ENCODE peak calls at places on chromosomes 7 and 10, in eight cellular contexts. Q is AG04450, U is breast epithelium, L is hepatocyte, V is GM23248, E is right lobe of liver, G is right cardiac atrium, I is gastrocnemius medialis. T is an unnamed sample. For H3K27me3, the result is how much of the 10 kb centered on the place peaks cover.

GRCh38 chr7:148882668-148883232 is 1.3 kb downstream of the EZH2 start:
- DNase-seq in G (no peak), Q (no peak), V (peak), U (no peak), E (no peak), L (no peak), I (no peak), T (peak)

GRCh38 chr7:34900891-34901493 is 136.3 kb downstream of the DPY19L1 start:
- DNase-seq in Q (no peak), L (no peak), G (peak), E (no peak), I (no peak), U (no peak), V (no peak), T (peak)

GRCh38 chr10:33600381-33600780 is 265.9 kb upstream of the NRP1 start:
- DNase-seq in L (no peak), Q (no peak), V (peak), G (no peak), E (no peak), U (no peak), I (no peak), T (no peak)

GRCh38 chr7:108836246-108836645 is 266.6 kb downstream of the DNAJB9 start:
- DNase-seq in L (no peak), E (no peak), Q (no peak), U (no peak), I (no peak), V (no peak), G (no peak), T (no peak)

GRCh38 chr10:1293636-1294440 is 237.7 kb downstream of the WDR37 start:
- DNase-seq in U (no peak), G (no peak), I (no peak), V (no peak), E (no peak), Q (no peak), L (no peak), T (no peak)

GRCh38 chr7:68892211-68892610 is 706.1 kb upstream of the AUTS2 start:
- DNase-seq in G (no peak), Q (no peak), E (no peak), L (peak), V (peak), U (no peak), I (no peak), T (peak)

GRCh38 chr7:96321041-96321669 is 743 bp downstream of the SLC25A13 start:
- DNase-seq in U (peak), G (peak), I (peak), E (peak), V (peak), Q (peak), L (peak), T (peak)

GRCh38 chr10:68095176-68095575 is 14.1 kb upstream of the MYPN start:
- DNase-seq in V (peak), Q (no peak), G (no peak), U (no peak), I (no peak), E (no peak), L (no peak), T (no peak)

GRCh38 chr10:80408198-80409085 is at the start of gene PRXL2A:
- DNase-seq in Q (no peak), V (peak), I (peak), G (peak), L (peak), U (peak), E (peak), T (peak)

GRCh38 chr7:25295404-25295803 is 67.1 kb upstream of the NPVF start:
- DNase-seq in I (no peak), E (no peak), V (no peak), Q (no peak), G (no peak), L (no peak), U (no peak), T (no peak)

GRCh38 chr10:126135177-126135576 is 238.8 kb downstream of the FANK1 start:
- DNase-seq in Q (no peak), L (no peak), I (no peak), G (no peak), E (no peak), U (no peak), V (peak), T (no peak)

GRCh38 chr7:98978672-98979071 is 100.3 kb downstream of the TRRAP start:
- DNase-seq in E (no peak), G (no peak), I (no peak), L (no peak), U (no peak), V (no peak), Q (no peak), T (no peak)

GRCh38 chr10:49700997-49701396 is 21.5 kb downstream of the C10orf53 start:
- DNase-seq in Q (no peak), G (no peak), V (no peak), I (no peak), U (no peak), L (no peak), E (no peak), T (no peak)

GRCh38 chr10:96671207-96671890 is 49.0 kb downstream of the PIK3AP1 start:
- DNase-seq in V (no peak), U (no peak), Q (no peak), L (no peak), E (no peak), I (no peak), G (no peak), T (no peak)

GRCh38 chr7:98186452-98187137 is 24.6 kb upstream of the BHLHA15 start:
- DNase-seq in L (no peak), U (no peak), I (no peak), Q (peak), G (no peak), V (peak), E (no peak), T (no peak)

GRCh38 chr7:55157347-55158105 is 138.7 kb downstream of the EGFR start:
- DNase-seq in G (peak), L (no peak), E (no peak), I (no peak), Q (no peak), V (no peak), U (no peak), T (no peak)

GRCh38 chr10:84214612-84215235 is 10.6 kb downstream of the LRIT2 start:
- DNase-seq in I (no peak), L (no peak), Q (no peak), E (no peak), G (no peak), U (no peak), V (peak), T (peak)

GRCh38 chr7:104971290-104972071 is 42.5 kb upstream of the KMT2E start:
- DNase-seq in E (no peak), G (no peak), I (peak), V (peak), L (peak), Q (no peak), U (no peak), T (peak)

GRCh38 chr10:69866688-69867461 is 65.2 kb downstream of the COL13A1 start:
- DNase-seq in G (peak), L (peak), Q (peak), E (no peak), I (no peak), V (peak), U (no peak), T (peak)

GRCh38 chr10:33927347-33927746 is 592.9 kb upstream of the NRP1 start:
- DNase-seq in V (no peak), G (no peak), I (no peak), U (no peak), L (no peak), Q (no peak), E (no peak), T (no peak)

GRCh38 chr10:11035318-11035920 is 17.7 kb downstream of the CELF2 start:
- DNase-seq in E (no peak), I (peak), U (no peak), V (peak), Q (peak), L (peak), G (no peak), T (peak)

GRCh38 chr10:26810435-26811026 is 50.2 kb downstream of the ABI1 start:
- DNase-seq in Q (no peak), I (no peak), V (no peak), L (no peak), U (no peak), G (no peak), E (no peak), T (no peak)

GRCh38 chr7:43944286-43944685 is 18.1 kb downstream of the UBE2D4 start:
- DNase-seq in L (no peak), Q (no peak), V (no peak), E (no peak), U (no peak), I (no peak), G (no peak), T (no peak)

GRCh38 chr7:7944619-7945282 is 23.8 kb upstream of the GLCCI1 start:
- DNase-seq in V (no peak), G (no peak), I (peak), Q (no peak), E (no peak), U (no peak), L (no peak), T (peak)

GRCh38 chr10:85280014-85280413 is 951.6 kb downstream of the CCSER2 start:
- DNase-seq in E (peak), L (peak), G (no peak), I (no peak), U (no peak), Q (no peak), V (no peak), T (no peak)

GRCh38 chr10:74290703-74291102 is 139.7 kb downstream of the ADK start:
- DNase-seq in L (no peak), I (no peak), G (no peak), Q (no peak), E (no peak), U (no peak), V (peak), T (no peak)

GRCh38 chr7:69283421-69283820 is 314.9 kb upstream of the AUTS2 start:
- DNase-seq in U (no peak), V (no peak), G (peak), E (no peak), Q (no peak), I (peak), L (peak), T (no peak)

GRCh38 chr7:135281363-135281949 is 47.8 kb downstream of the STRA8 start:
- DNase-seq in L (peak), V (peak), U (peak), I (peak), E (peak), Q (peak), G (peak), T (peak)

GRCh38 chr7:80014507-80014906 is 120.1 kb upstream of the GNAI1 start:
- DNase-seq in Q (no peak), V (peak), E (no peak), I (no peak), U (no peak), L (peak), G (no peak), T (no peak)

GRCh38 chr10:117551322-117552155 is 9.0 kb downstream of the EMX2 start:
- DNase-seq in U (no peak), V (no peak), G (no peak), E (no peak), L (no peak), I (no peak), Q (no peak), T (no peak)

GRCh38 chr10:4312046-4312835 is 513.8 kb upstream of the AKR1E2 start:
- DNase-seq in I (no peak), Q (no peak), G (no peak), E (no peak), U (no peak), L (no peak), V (no peak), T (no peak)

GRCh38 chr10:70551971-70552422 is 50.5 kb downstream of the PRF1 start:
- DNase-seq in I (no peak), L (peak), V (peak), G (peak), Q (peak), U (no peak), E (no peak), T (no peak)

GRCh38 chr7:81627565-81628287 is 142.1 kb downstream of the HGF start:
- DNase-seq in G (no peak), L (no peak), E (no peak), I (no peak), V (peak), U (no peak), Q (no peak), T (no peak)

GRCh38 chr7:2799253-2799652 is 44.9 kb downstream of the GNA12 start:
- DNase-seq in G (no peak), L (no peak), I (no peak), Q (no peak), V (no peak), E (no peak), U (no peak), T (no peak)

GRCh38 chr10:80522756-80523363 is 14.8 kb upstream of the SH2D4B start:
- DNase-seq in I (no peak), E (peak), Q (no peak), L (no peak), G (no peak), U (no peak), V (no peak), T (no peak)

GRCh38 chr7:48781783-48782182 is 142.6 kb upstream of the CDC14C start:
- DNase-seq in E (no peak), I (no peak), U (no peak), V (no peak), Q (no peak), L (no peak), G (no peak), T (no peak)

DNA sequence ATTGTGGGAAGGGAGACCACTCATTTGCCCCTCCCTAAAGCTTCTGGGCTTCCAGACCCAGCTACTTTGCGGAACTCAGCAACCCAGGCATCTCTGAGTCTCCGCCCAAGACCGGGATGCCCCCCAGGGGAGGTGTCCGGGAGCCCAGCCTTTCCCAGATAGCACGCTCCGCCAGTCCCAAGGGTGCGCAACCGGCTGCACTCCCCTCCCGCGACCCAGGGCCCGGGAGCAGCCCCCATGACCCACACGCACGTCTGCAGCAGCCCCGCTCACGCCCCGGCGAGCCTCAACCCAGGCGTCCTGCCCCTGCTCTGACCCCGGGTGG is at the start of gene EPO:
- DNase-seq in L (no peak), U (no peak), E (peak), I (no peak), V (peak), Q (no peak), G (no peak), T (no peak)
- H3K27me3 ChIP-seq in L (under half), U (under half), E (under half), I (under half), V (under half), Q (half or more), G (under half), T (under half)

DNA sequence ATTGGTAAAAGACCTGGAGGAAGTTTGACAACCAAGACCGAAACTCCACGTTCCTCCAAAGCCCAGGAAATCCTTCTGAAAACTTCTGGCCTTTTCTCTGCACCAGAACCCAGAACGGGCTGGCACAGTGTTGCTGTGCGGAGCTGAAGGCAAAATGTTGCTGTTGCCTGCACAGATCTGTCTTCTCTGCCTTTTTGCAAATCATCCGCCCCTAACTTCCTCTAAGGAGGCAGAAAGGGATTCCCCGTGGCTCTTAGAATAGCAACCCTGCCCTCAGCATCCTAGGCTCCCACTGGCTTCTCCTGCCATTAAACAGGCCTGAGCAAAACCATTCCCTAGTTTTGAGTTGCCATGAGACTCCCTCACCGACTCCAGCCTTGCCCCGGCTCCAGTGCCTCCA is 44.9 kb downstream of the FIGNL1 start:
- DNase-seq in L (no peak), I (no peak), G (no peak), E (no peak), V (no peak), U (no peak), Q (no peak), T (no peak)
- H3K27me3 ChIP-seq in L (under half), I (under half), G (under half), E (under half), V (under half), U (under half), Q (under half), T (under half)

GRCh38 chr10:7610651-7611389 is 55.9 kb downstream of the ITIH5 start:
- DNase-seq in V (peak), L (peak), G (peak), U (no peak), E (no peak), I (peak), Q (peak), T (no peak)

GRCh38 chr10:7605565-7606295 is 61.0 kb downstream of the ITIH5 start:
- DNase-seq in E (no peak), V (no peak), Q (peak), L (peak), G (no peak), U (no peak), I (no peak), T (no peak)

GRCh38 chr10:7610017-7610416 is 56.7 kb downstream of the ITIH5 start:
- DNase-seq in Q (no peak), G (no peak), U (no peak), I (no peak), V (peak), L (no peak), E (no peak), T (no peak)

GRCh38 chr10:7608001-7608400 is 58.8 kb downstream of the ITIH5 start:
- DNase-seq in L (no peak), I (no peak), U (no peak), E (no peak), Q (no peak), G (no peak), V (no peak), T (no peak)

DNA sequence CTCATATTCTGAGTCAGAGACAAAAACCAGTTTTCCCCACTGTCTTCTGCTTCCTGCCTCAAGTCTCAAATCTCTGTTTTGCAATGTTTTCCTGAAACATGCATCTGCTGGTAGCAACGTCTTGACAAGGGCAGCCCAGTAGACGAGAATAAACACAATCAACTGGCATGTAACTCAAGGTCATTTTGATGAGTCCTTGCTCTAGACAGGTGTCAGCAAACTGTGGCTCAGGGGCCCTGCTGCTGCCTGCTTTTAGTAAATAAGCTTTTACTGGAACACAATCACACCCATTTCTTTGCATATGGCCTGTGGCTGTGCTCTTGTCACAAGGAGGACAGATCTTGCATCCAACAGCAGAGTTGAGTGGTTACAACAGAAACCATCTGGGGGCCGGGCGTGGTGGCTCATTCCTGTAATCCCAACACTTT is 59.8 kb downstream of the ITIH5 start:
- DNase-seq in Q (no peak), G (no peak), L (peak), V (peak), U (no peak), I (peak), E (no peak), T (no peak)
- H3K27me3 ChIP-seq in Q (under half), G (under half), L (under half), V (under half), U (under half), I (under half), E (under half), T (under half)

DNA sequence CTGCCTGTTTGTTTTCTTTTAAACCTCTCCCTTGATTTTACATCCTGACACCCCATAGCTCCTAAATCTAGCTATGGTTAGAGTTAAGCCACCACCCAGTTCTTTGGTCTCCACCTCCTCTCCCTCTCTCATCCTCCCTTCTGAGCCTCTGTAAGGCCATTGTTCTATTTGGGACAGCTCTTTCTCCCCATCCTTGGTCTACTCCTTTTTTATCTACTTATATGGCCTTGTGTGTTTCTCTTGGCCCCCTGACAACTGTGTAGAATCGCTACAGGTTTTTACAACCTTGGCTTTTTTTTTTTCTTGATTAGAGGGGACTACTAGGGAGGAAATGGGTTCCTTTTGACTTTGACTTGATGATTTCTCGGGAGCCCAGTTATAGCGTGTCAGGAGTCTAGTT is 3.4 kb upstream of the ITIH5 start:
- DNase-seq in U (no peak), Q (no peak), G (no peak), I (no peak), L (no peak), V (no peak), E (no peak), T (no peak)
- H3K27me3 ChIP-seq in U (under half), Q (under half), G (under half), I (under half), L (under half), V (under half), E (under half), T (under half)

DNA sequence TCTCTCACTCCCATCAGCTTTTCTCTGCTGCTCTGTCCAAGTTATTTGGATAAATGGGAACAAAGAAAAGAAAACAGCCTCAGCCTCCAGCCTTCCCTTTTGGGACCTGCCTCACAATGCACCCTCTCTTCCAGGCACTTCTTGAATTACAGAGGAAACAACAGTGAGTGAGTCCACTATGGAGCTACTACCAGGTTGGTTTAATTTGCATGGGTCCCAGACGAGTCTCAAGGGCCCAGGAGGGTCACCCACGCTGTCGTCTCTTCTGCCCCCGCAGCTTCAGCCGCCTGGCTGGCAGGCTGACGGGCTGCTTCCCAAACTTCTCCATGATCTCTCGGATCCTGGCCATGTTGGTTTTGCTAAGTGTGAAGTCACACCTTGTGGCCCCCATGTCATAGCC is 80.4 kb downstream of the GPR26 start:
- DNase-seq in G (no peak), L (no peak), I (no peak), U (no peak), Q (no peak), E (no peak), V (no peak), T (no peak)
- H3K27me3 ChIP-seq in G (under half), L (under half), I (under half), U (under half), Q (under half), E (under half), V (under half), T (under half)

GRCh38 chr7:27107901-27108381 is 5.5 kb upstream of the HOXA2 start:
- DNase-seq in G (peak), I (no peak), U (no peak), L (no peak), Q (no peak), E (no peak), V (no peak), T (no peak)

GRCh38 chr7:27107391-27107900 is 5.0 kb upstream of the HOXA2 start:
- DNase-seq in U (no peak), Q (no peak), E (no peak), V (no peak), I (no peak), L (no peak), G (no peak), T (no peak)

GRCh38 chr7:27105161-27106122 is 3.0 kb upstream of the HOXA2 start:
- DNase-seq in I (no peak), L (no peak), G (no peak), U (no peak), Q (no peak), E (no peak), V (no peak), T (no peak)

GRCh38 chr7:27106181-27106905 is 3.9 kb upstream of the HOXA2 start:
- DNase-seq in I (no peak), E (peak), V (no peak), U (no peak), G (peak), L (no peak), Q (no peak), T (no peak)

GRCh38 chr7:27106906-27107250 is 4.4 kb upstream of the HOXA2 start:
- DNase-seq in U (no peak), I (no peak), Q (no peak), G (no peak), E (no peak), V (no peak), L (no peak), T (no peak)
- H3K27me3 ChIP-seq in U (under half), I (under half), Q (under half), G (under half), E (under half), V (under half), L (half or more), T (under half)

GRCh38 chr7:102302025-102302424 is 15.4 kb downstream of the SH2B2 start:
- DNase-seq in G (no peak), E (no peak), Q (no peak), I (peak), V (no peak), L (no peak), U (no peak), T (no peak)
- H3K27me3 ChIP-seq in G (under half), E (under half), Q (under half), I (under half), V (under half), L (under half), U (under half), T (under half)

T was measured in small intestine.